ENCODE peak calls at places on chromosomes 2 and 18, in five cellular contexts. One of them, this sample, is unnamed.

GRCh38 chr18:59484796-59485328 is 125.8 kb upstream of the LMAN1 start:
- DNase-seq in adrenal gland: no peak
- DNase-seq in B cell: no peak
- DNase-seq in body of pancreas: no peak
- DNase-seq in choroid plexus epithelial cell: peak
- DNase-seq in this sample: no peak

GRCh38 chr18:35049111-35050003 is 8.1 kb downstream of the MAPRE2 start:
- DNase-seq in choroid plexus epithelial cell: no peak
- DNase-seq in body of pancreas: no peak
- DNase-seq in B cell: no peak
- DNase-seq in adrenal gland: no peak
- DNase-seq in this sample: no peak

GRCh38 chr2:188383158-188383557 is 91.5 kb downstream of the GULP1 start:
- DNase-seq in body of pancreas: no peak
- DNase-seq in adrenal gland: no peak
- DNase-seq in B cell: no peak
- DNase-seq in choroid plexus epithelial cell: peak
- DNase-seq in this sample: no peak

GRCh38 chr18:11946756-11947155 is 34.6 kb upstream of the IMPA2 start:
- DNase-seq in B cell: no peak
- DNase-seq in body of pancreas: no peak
- DNase-seq in choroid plexus epithelial cell: peak
- DNase-seq in adrenal gland: no peak
- DNase-seq in this sample: peak

GRCh38 chr2:150586858-150587257 is 99.4 kb upstream of the RND3 start:
- DNase-seq in body of pancreas: no peak
- DNase-seq in adrenal gland: no peak
- DNase-seq in choroid plexus epithelial cell: peak
- DNase-seq in B cell: no peak
- DNase-seq in this sample: no peak

GRCh38 chr2:191302459-191303155 is 57.4 kb downstream of the MYO1B start:
- DNase-seq in body of pancreas: no peak
- DNase-seq in choroid plexus epithelial cell: peak
- DNase-seq in adrenal gland: no peak
- DNase-seq in B cell: no peak
- DNase-seq in this sample: peak

GRCh38 chr2:26011609-26011989 is 22.3 kb upstream of the RAB10 start:
- DNase-seq in B cell: no peak
- DNase-seq in adrenal gland: no peak
- DNase-seq in body of pancreas: no peak
- DNase-seq in choroid plexus epithelial cell: peak
- DNase-seq in this sample: no peak

GRCh38 chr2:111178296-111178695 is 57.6 kb downstream of the BCL2L11 start:
- DNase-seq in B cell: no peak
- DNase-seq in choroid plexus epithelial cell: no peak
- DNase-seq in body of pancreas: no peak
- DNase-seq in adrenal gland: no peak
- DNase-seq in this sample: no peak

GRCh38 chr2:96084006-96084857 is 32.1 kb downstream of the ADRA2B start:
- DNase-seq in adrenal gland: peak
- DNase-seq in B cell: no peak
- DNase-seq in body of pancreas: no peak
- DNase-seq in choroid plexus epithelial cell: no peak
- DNase-seq in this sample: no peak

GRCh38 chr2:23549051-23549450 is 164.1 kb downstream of the KLHL29 start:
- DNase-seq in adrenal gland: no peak
- DNase-seq in B cell: no peak
- DNase-seq in choroid plexus epithelial cell: peak
- DNase-seq in body of pancreas: no peak
- DNase-seq in this sample: no peak

GRCh38 chr2:72147303-72147970 is at the start of gene CYP26B1:
- DNase-seq in choroid plexus epithelial cell: no peak
- DNase-seq in B cell: no peak
- DNase-seq in body of pancreas: peak
- DNase-seq in adrenal gland: no peak
- DNase-seq in this sample: no peak

GRCh38 chr2:149115781-149116180 is 77.3 kb downstream of the LYPD6B start:
- DNase-seq in body of pancreas: no peak
- DNase-seq in B cell: no peak
- DNase-seq in choroid plexus epithelial cell: no peak
- DNase-seq in adrenal gland: no peak
- DNase-seq in this sample: no peak

GRCh38 chr2:197810023-197810422 is 5.6 kb downstream of the PLCL1 start:
- DNase-seq in choroid plexus epithelial cell: no peak
- DNase-seq in body of pancreas: no peak
- DNase-seq in B cell: no peak
- DNase-seq in adrenal gland: no peak
- DNase-seq in this sample: no peak

GRCh38 chr2:174729797-174730529 is 34.3 kb downstream of the CHRNA1 start:
- DNase-seq in B cell: no peak
- DNase-seq in body of pancreas: no peak
- DNase-seq in adrenal gland: no peak
- DNase-seq in choroid plexus epithelial cell: peak
- DNase-seq in this sample: peak

GRCh38 chr2:111930875-111931274 is 32.5 kb downstream of the MERTK start:
- DNase-seq in body of pancreas: no peak
- DNase-seq in B cell: no peak
- DNase-seq in adrenal gland: no peak
- DNase-seq in choroid plexus epithelial cell: peak
- DNase-seq in this sample: peak

GRCh38 chr18:35851286-35851967 is 121.1 kb upstream of the RMP24 start:
- DNase-seq in choroid plexus epithelial cell: no peak
- DNase-seq in adrenal gland: no peak
- DNase-seq in body of pancreas: no peak
- DNase-seq in B cell: no peak
- DNase-seq in this sample: no peak

GRCh38 chr2:160205511-160205910 is 5.4 kb upstream of the ITGB6 start:
- DNase-seq in B cell: no peak
- DNase-seq in choroid plexus epithelial cell: peak
- DNase-seq in adrenal gland: peak
- DNase-seq in body of pancreas: no peak
- DNase-seq in this sample: peak

GRCh38 chr2:55421326-55421725 is 1.7 kb upstream of the CCDC88A start:
- DNase-seq in adrenal gland: no peak
- DNase-seq in B cell: no peak
- DNase-seq in choroid plexus epithelial cell: no peak
- DNase-seq in body of pancreas: no peak
- DNase-seq in this sample: no peak

GRCh38 chr18:74631242-74632087 is 33.8 kb downstream of the ZNF407 start:
- DNase-seq in choroid plexus epithelial cell: peak
- DNase-seq in B cell: no peak
- DNase-seq in adrenal gland: no peak
- DNase-seq in body of pancreas: no peak
- DNase-seq in this sample: peak

GRCh38 chr2:218125626-218126080 is at the start of gene CXCR2:
- DNase-seq in B cell: no peak
- DNase-seq in body of pancreas: no peak
- DNase-seq in adrenal gland: no peak
- DNase-seq in choroid plexus epithelial cell: no peak
- DNase-seq in this sample: peak

GRCh38 chr18:63819780-63820179 is 44.6 kb downstream of the SERPINB7 start:
- DNase-seq in adrenal gland: no peak
- DNase-seq in B cell: no peak
- DNase-seq in choroid plexus epithelial cell: no peak
- DNase-seq in body of pancreas: no peak
- DNase-seq in this sample: no peak

GRCh38 chr2:173860566-173860965 is 104.6 kb downstream of the SP3 start:
- DNase-seq in adrenal gland: no peak
- DNase-seq in choroid plexus epithelial cell: no peak
- DNase-seq in body of pancreas: no peak
- DNase-seq in B cell: no peak
- DNase-seq in this sample: no peak

GRCh38 chr2:222423632-222424280 is 587 bp upstream of the SGPP2 start:
- DNase-seq in B cell: peak
- DNase-seq in choroid plexus epithelial cell: no peak
- DNase-seq in body of pancreas: no peak
- DNase-seq in adrenal gland: no peak
- DNase-seq in this sample: peak

GRCh38 chr18:62434798-62435197 is 88.0 kb upstream of the ZCCHC2 start:
- DNase-seq in adrenal gland: no peak
- DNase-seq in B cell: no peak
- DNase-seq in choroid plexus epithelial cell: no peak
- DNase-seq in body of pancreas: no peak
- DNase-seq in this sample: no peak

GRCh38 chr18:70365361-70365760 is 76.5 kb downstream of the SOCS6 start:
- DNase-seq in B cell: no peak
- DNase-seq in choroid plexus epithelial cell: no peak
- DNase-seq in body of pancreas: no peak
- DNase-seq in adrenal gland: no peak
- DNase-seq in this sample: no peak

GRCh38 chr2:179422037-179422643 is 157.5 kb upstream of the SESTD1 start:
- DNase-seq in adrenal gland: peak
- DNase-seq in B cell: peak
- DNase-seq in choroid plexus epithelial cell: peak
- DNase-seq in body of pancreas: peak
- DNase-seq in this sample: peak

GRCh38 chr2:135999899-136000298 is 14.5 kb upstream of the DARS1 start:
- DNase-seq in choroid plexus epithelial cell: no peak
- DNase-seq in B cell: no peak
- DNase-seq in body of pancreas: no peak
- DNase-seq in adrenal gland: no peak
- DNase-seq in this sample: no peak

GRCh38 chr18:51278045-51278649 is 80.7 kb upstream of the MEX3C start:
- DNase-seq in choroid plexus epithelial cell: peak
- DNase-seq in adrenal gland: peak
- DNase-seq in B cell: no peak
- DNase-seq in body of pancreas: peak
- DNase-seq in this sample: peak

GRCh38 chr2:99255491-99256318 is at the start of gene LYG2:
- DNase-seq in adrenal gland: no peak
- DNase-seq in B cell: no peak
- DNase-seq in body of pancreas: no peak
- DNase-seq in choroid plexus epithelial cell: no peak
- DNase-seq in this sample: no peak

GRCh38 chr2:113157108-113157896 is 16.5 kb upstream of the PSD4 start:
- DNase-seq in B cell: no peak
- DNase-seq in body of pancreas: peak
- DNase-seq in adrenal gland: peak
- DNase-seq in choroid plexus epithelial cell: peak
- DNase-seq in this sample: peak
- TF ChIP-seq CTCF in B cell: no peak
- TF ChIP-seq CTCF in body of pancreas: no peak
- TF ChIP-seq CTCF in adrenal gland: no peak
- TF ChIP-seq CTCF in choroid plexus epithelial cell: no peak
- TF ChIP-seq CTCF in this sample: no peak

DNA sequence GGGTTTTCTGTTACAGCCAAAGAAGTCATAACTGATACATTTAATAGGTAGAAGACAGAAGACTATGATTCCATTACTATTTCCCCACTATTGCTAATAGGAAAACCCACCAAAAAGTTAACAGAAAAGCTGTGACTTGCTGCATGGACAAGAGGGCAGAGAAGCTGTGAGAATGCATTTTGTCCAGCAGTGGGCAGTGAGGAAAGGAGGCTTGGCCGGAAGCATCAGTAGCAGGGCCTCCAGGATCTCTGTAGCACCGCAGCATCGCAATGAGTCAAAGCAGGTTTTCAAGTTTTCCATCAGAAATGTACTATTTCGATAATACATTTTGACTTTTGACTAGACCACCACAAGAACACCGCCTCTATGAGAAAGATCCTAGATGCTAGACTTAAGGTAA is 24.9 kb downstream of the MYO5B start:
- DNase-seq in choroid plexus epithelial cell: peak
- DNase-seq in body of pancreas: no peak
- DNase-seq in B cell: no peak
- DNase-seq in adrenal gland: no peak
- DNase-seq in this sample: no peak
- TF ChIP-seq CTCF in choroid plexus epithelial cell: peak
- TF ChIP-seq CTCF in body of pancreas: no peak
- TF ChIP-seq CTCF in B cell: no peak
- TF ChIP-seq CTCF in adrenal gland: no peak
- TF ChIP-seq CTCF in this sample: no peak

GRCh38 chr18:78069784-78070664 is 820.4 kb downstream of the GALR1 start:
- DNase-seq in adrenal gland: no peak
- DNase-seq in body of pancreas: no peak
- DNase-seq in choroid plexus epithelial cell: peak
- DNase-seq in B cell: no peak
- DNase-seq in this sample: no peak

GRCh38 chr18:78071146-78071710 is 821.6 kb downstream of the GALR1 start:
- DNase-seq in choroid plexus epithelial cell: no peak
- DNase-seq in adrenal gland: no peak
- DNase-seq in B cell: no peak
- DNase-seq in body of pancreas: no peak
- DNase-seq in this sample: no peak

GRCh38 chr18:78074400-78075020 is 824.9 kb downstream of the GALR1 start:
- DNase-seq in body of pancreas: no peak
- DNase-seq in adrenal gland: no peak
- DNase-seq in B cell: no peak
- DNase-seq in choroid plexus epithelial cell: no peak
- DNase-seq in this sample: no peak

DNA sequence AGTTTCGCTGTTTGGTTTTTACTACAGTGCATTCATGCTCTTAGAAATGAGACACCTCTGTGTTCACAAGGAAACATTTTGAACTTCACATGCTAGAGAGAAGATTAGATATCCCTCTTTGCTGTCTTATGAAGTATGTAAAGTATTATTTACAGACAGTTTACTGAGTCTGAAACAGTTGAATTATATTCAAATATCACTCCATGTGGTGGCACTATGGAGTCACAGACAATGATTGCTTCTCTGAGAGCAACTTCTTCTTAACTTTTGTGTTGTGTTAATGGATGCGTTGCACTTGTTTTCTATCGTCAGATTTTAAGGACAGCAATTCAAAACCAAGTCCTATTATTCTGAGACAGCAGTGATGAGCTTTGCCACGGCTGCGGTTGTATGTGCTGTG is 823.6 kb downstream of the GALR1 start:
- DNase-seq in choroid plexus epithelial cell: no peak
- DNase-seq in adrenal gland: no peak
- DNase-seq in body of pancreas: no peak
- DNase-seq in B cell: no peak
- DNase-seq in this sample: no peak
- TF ChIP-seq CTCF in choroid plexus epithelial cell: no peak
- TF ChIP-seq CTCF in adrenal gland: no peak
- TF ChIP-seq CTCF in body of pancreas: no peak
- TF ChIP-seq CTCF in B cell: no peak
- TF ChIP-seq CTCF in this sample: no peak

GRCh38 chr18:3455090-3455640 is 5.2 kb downstream of the TGIF1 start:
- DNase-seq in adrenal gland: no peak
- DNase-seq in choroid plexus epithelial cell: no peak
- DNase-seq in B cell: no peak
- DNase-seq in body of pancreas: no peak
- DNase-seq in this sample: no peak
- TF ChIP-seq CTCF in adrenal gland: no peak
- TF ChIP-seq CTCF in choroid plexus epithelial cell: no peak
- TF ChIP-seq CTCF in B cell: no peak
- TF ChIP-seq CTCF in body of pancreas: no peak
- TF ChIP-seq CTCF in this sample: peak

This sample was measured in activated CD8-positive, alpha-beta T cell treated with anti-CD3 and anti-CD28 coated beads for 36 hours.